ENCODE peak calls at places on chromosomes 12 and 14, in six cellular contexts. Y, K, Z, W, Q and A are unnamed samples.

GRCh38 chr12:5014269-5014668 is 29.4 kb upstream of the KCNA5 start:
- DNase-seq in K (no peak), Z (no peak), W (no peak), Y (no peak), Q (no peak), A (no peak)

GRCh38 chr14:96903444-96904023 is 106.4 kb downstream of the VRK1 start:
- DNase-seq in K (no peak), Z (no peak), Q (no peak), Y (no peak), W (no peak), A (no peak)

GRCh38 chr12:100963381-100963780 is 168.8 kb downstream of the ANO4 start:
- DNase-seq in Z (no peak), Q (no peak), K (no peak), W (no peak), Y (no peak), A (no peak)

GRCh38 chr14:70934502-70935134 is 27.4 kb downstream of the PCNX1 start:
- DNase-seq in Q (no peak), Y (no peak), W (no peak), Z (no peak), K (no peak), A (no peak)

GRCh38 chr12:121632069-121632970 is 6.0 kb downstream of the ORAI1 start:
- DNase-seq in W (no peak), Z (no peak), Q (no peak), K (no peak), Y (no peak), A (no peak)

GRCh38 chr12:54959291-54960018 is 25.1 kb downstream of the TESPA1 start:
- DNase-seq in Y (no peak), Q (no peak), K (no peak), W (no peak), Z (no peak), A (no peak)

GRCh38 chr14:92917956-92918355 is 5.0 kb upstream of the CHGA start:
- DNase-seq in Y (no peak), Q (no peak), Z (no peak), K (no peak), W (no peak), A (no peak)

GRCh38 chr14:55691659-55692058 is 111.7 kb downstream of the KTN1 start:
- DNase-seq in K (no peak), Q (no peak), W (no peak), Z (no peak), Y (no peak), A (no peak)

GRCh38 chr12:65876898-65877721 is 52.8 kb downstream of the HMGA2 start:
- DNase-seq in Y (no peak), W (no peak), Q (no peak), Z (no peak), K (no peak), A (peak)

GRCh38 chr12:12333407-12333831 is 16.6 kb downstream of the MANSC1 start:
- DNase-seq in Q (peak), K (peak), W (peak), Y (no peak), Z (no peak), A (peak)

GRCh38 chr12:65835256-65835655 is 11.0 kb downstream of the HMGA2 start:
- DNase-seq in K (no peak), W (no peak), Z (no peak), Y (no peak), Q (no peak), A (no peak)

GRCh38 chr12:45670339-45671065 is 59.0 kb upstream of the ARID2 start:
- DNase-seq in W (no peak), K (no peak), Z (no peak), Y (no peak), Q (no peak), A (no peak)

GRCh38 chr14:103056322-103057027 is 874 bp downstream of the CDC42BPB start:
- DNase-seq in Q (peak), W (peak), Y (no peak), Z (no peak), K (no peak), A (peak)

GRCh38 chr12:57622293-57623245 is 10.4 kb downstream of the B4GALNT1 start:
- DNase-seq in Q (no peak), Y (no peak), K (no peak), W (no peak), Z (no peak), A (no peak)

GRCh38 chr12:130493951-130494350 is 156.3 kb downstream of the PIWIL1 start:
- DNase-seq in Q (no peak), W (no peak), Z (no peak), K (no peak), Y (no peak), A (no peak)

GRCh38 chr12:53345486-53346195 is 9.5 kb upstream of the SP7 start:
- DNase-seq in W (no peak), Y (no peak), Q (no peak), Z (no peak), K (no peak), A (peak)

GRCh38 chr14:21454843-21455550 is 926 bp downstream of the CHD8 start:
- DNase-seq in K (no peak), W (peak), Q (no peak), Z (no peak), Y (no peak), A (no peak)

GRCh38 chr12:56261503-56262230 is 3.5 kb upstream of the ANKRD52 start:
- DNase-seq in W (no peak), K (no peak), Y (no peak), Z (no peak), Q (no peak), A (no peak)

GRCh38 chr12:69880566-69880965 is 55.5 kb downstream of the MYRFL start:
- DNase-seq in K (no peak), Y (no peak), W (no peak), Z (no peak), Q (peak), A (no peak)

GRCh38 chr14:88604213-88604612 is 41.4 kb downstream of the ZC3H14 start:
- DNase-seq in K (no peak), W (no peak), Q (no peak), Y (no peak), Z (no peak), A (no peak)

GRCh38 chr12:26125451-26126339 is 858 bp upstream of the BHLHE41 start:
- DNase-seq in Z (peak), W (peak), Q (peak), K (peak), Y (no peak), A (peak)

GRCh38 chr12:113070117-113070906 is 13.8 kb downstream of the DTX1 start:
- DNase-seq in Y (no peak), K (peak), Z (no peak), Q (no peak), W (no peak), A (peak)

GRCh38 chr14:52402812-52403526 is 88.9 kb downstream of the PTGER2 start:
- DNase-seq in Y (no peak), Q (no peak), K (no peak), Z (no peak), W (no peak), A (no peak)

GRCh38 chr12:45216983-45217485 is 1.1 kb downstream of the ANO6 start:
- DNase-seq in Y (no peak), Z (no peak), Q (no peak), W (peak), K (no peak), A (no peak)

GRCh38 chr14:89176090-89176757 is 240.8 kb downstream of the FOXN3 start:
- DNase-seq in W (peak), Z (no peak), K (peak), Y (no peak), Q (no peak), A (no peak)

GRCh38 chr12:1857086-1857485 is 36.7 kb downstream of the LRTM2 start:
- DNase-seq in Z (no peak), K (no peak), Q (no peak), W (no peak), Y (no peak), A (no peak)

GRCh38 chr12:109606261-109607028 is 32.9 kb downstream of the MVK start:
- DNase-seq in K (no peak), Z (peak), W (peak), Y (no peak), Q (no peak), A (no peak)

GRCh38 chr14:104972301-104973211 is 5.6 kb downstream of the AHNAK2 start:
- DNase-seq in Y (no peak), Q (peak), Z (no peak), W (no peak), K (peak), A (peak)

GRCh38 chr12:124774054-124774461 is 89.6 kb downstream of the SCARB1 start:
- DNase-seq in Z (no peak), Q (no peak), Y (no peak), W (no peak), K (no peak), A (no peak)

GRCh38 chr12:111636209-111636928 is 37.3 kb upstream of the ATXN2 start:
- DNase-seq in Q (no peak), Y (no peak), W (no peak), K (peak), Z (peak), A (peak)

GRCh38 chr14:87615822-87616679 is 376.9 kb downstream of the GALC start:
- DNase-seq in K (peak), Y (no peak), Q (peak), Z (peak), W (peak), A (peak)

GRCh38 chr12:69779928-69780327 is 41.3 kb downstream of the RAB3IP start:
- DNase-seq in Q (no peak), Y (no peak), K (no peak), Z (no peak), W (no peak), A (no peak)

GRCh38 chr12:27610380-27610779 is 85.9 kb upstream of the REP15 start:
- DNase-seq in K (no peak), W (peak), Q (no peak), Z (no peak), Y (no peak), A (no peak)

GRCh38 chr12:71504471-71504852 is 64.9 kb downstream of the LGR5 start:
- DNase-seq in Y (no peak), K (no peak), Q (no peak), W (no peak), Z (no peak), A (no peak)

GRCh38 chr14:35331605-35332516 is 39.7 kb downstream of the PSMA6 start:
- DNase-seq in K (peak), W (no peak), Y (no peak), Z (no peak), Q (no peak), A (peak)